ENCODE peak calls at places on chromosome 5, in four cellular contexts. One of them, this sample, is unnamed.

GRCh38 chr5:9370256-9370655 is 175.6 kb downstream of the SEMA5A start:
- DNase-seq in upper lobe of right lung: no peak
- DNase-seq in stimulated activated CD4-positive, alpha-beta T cell treated with anti-CD3 and anti-CD28 coated beads, Interleukin-1b, Interleukin-23, amount 100 ng/mL, for 24 hours: no peak
- DNase-seq in LoVo: no peak
- DNase-seq in this sample: no peak

GRCh38 chr5:82901281-82901888 is 175.8 kb downstream of the TMEM167A start:
- DNase-seq in stimulated activated CD4-positive, alpha-beta T cell treated with anti-CD3 and anti-CD28 coated beads, Interleukin-1b, Interleukin-23, amount 100 ng/mL, for 24 hours: no peak
- DNase-seq in LoVo: no peak
- DNase-seq in upper lobe of right lung: no peak
- DNase-seq in this sample: peak

GRCh38 chr5:31407921-31408714 is 123.8 kb downstream of the DROSHA start:
- DNase-seq in upper lobe of right lung: no peak
- DNase-seq in stimulated activated CD4-positive, alpha-beta T cell treated with anti-CD3 and anti-CD28 coated beads, Interleukin-1b, Interleukin-23, amount 100 ng/mL, for 24 hours: no peak
- DNase-seq in LoVo: no peak
- DNase-seq in this sample: peak

GRCh38 chr5:122164070-122164435 is 34.7 kb downstream of the ZNF474 start:
- DNase-seq in upper lobe of right lung: no peak
- DNase-seq in LoVo: no peak
- DNase-seq in stimulated activated CD4-positive, alpha-beta T cell treated with anti-CD3 and anti-CD28 coated beads, Interleukin-1b, Interleukin-23, amount 100 ng/mL, for 24 hours: no peak
- DNase-seq in this sample: no peak

GRCh38 chr5:150311015-150311692 is 8.4 kb upstream of the ARSI start:
- DNase-seq in upper lobe of right lung: no peak
- DNase-seq in stimulated activated CD4-positive, alpha-beta T cell treated with anti-CD3 and anti-CD28 coated beads, Interleukin-1b, Interleukin-23, amount 100 ng/mL, for 24 hours: no peak
- DNase-seq in LoVo: no peak
- DNase-seq in this sample: no peak

GRCh38 chr5:37554938-37555337 is 175.8 kb downstream of the WDR70 start:
- DNase-seq in upper lobe of right lung: no peak
- DNase-seq in LoVo: no peak
- DNase-seq in stimulated activated CD4-positive, alpha-beta T cell treated with anti-CD3 and anti-CD28 coated beads, Interleukin-1b, Interleukin-23, amount 100 ng/mL, for 24 hours: no peak
- DNase-seq in this sample: peak

GRCh38 chr5:157908459-157908858 is 49.5 kb upstream of the CLINT1 start:
- DNase-seq in LoVo: no peak
- DNase-seq in stimulated activated CD4-positive, alpha-beta T cell treated with anti-CD3 and anti-CD28 coated beads, Interleukin-1b, Interleukin-23, amount 100 ng/mL, for 24 hours: no peak
- DNase-seq in upper lobe of right lung: no peak
- DNase-seq in this sample: no peak

GRCh38 chr5:142841511-142842255 is 71.5 kb downstream of the ARHGAP26 start:
- DNase-seq in LoVo: no peak
- DNase-seq in stimulated activated CD4-positive, alpha-beta T cell treated with anti-CD3 and anti-CD28 coated beads, Interleukin-1b, Interleukin-23, amount 100 ng/mL, for 24 hours: no peak
- DNase-seq in upper lobe of right lung: no peak
- DNase-seq in this sample: peak

GRCh38 chr5:63686938-63687337 is 275.3 kb downstream of the HTR1A start:
- DNase-seq in stimulated activated CD4-positive, alpha-beta T cell treated with anti-CD3 and anti-CD28 coated beads, Interleukin-1b, Interleukin-23, amount 100 ng/mL, for 24 hours: no peak
- DNase-seq in upper lobe of right lung: no peak
- DNase-seq in LoVo: no peak
- DNase-seq in this sample: peak

GRCh38 chr5:39137391-39138181 is 63.4 kb upstream of the RICTOR start:
- DNase-seq in upper lobe of right lung: no peak
- DNase-seq in stimulated activated CD4-positive, alpha-beta T cell treated with anti-CD3 and anti-CD28 coated beads, Interleukin-1b, Interleukin-23, amount 100 ng/mL, for 24 hours: no peak
- DNase-seq in LoVo: no peak
- DNase-seq in this sample: no peak

GRCh38 chr5:35294976-35295375 is 64.7 kb upstream of the PRLR start:
- DNase-seq in upper lobe of right lung: no peak
- DNase-seq in LoVo: no peak
- DNase-seq in stimulated activated CD4-positive, alpha-beta T cell treated with anti-CD3 and anti-CD28 coated beads, Interleukin-1b, Interleukin-23, amount 100 ng/mL, for 24 hours: no peak
- DNase-seq in this sample: peak

GRCh38 chr5:88094403-88094802 is 174.2 kb downstream of the TMEM161B start:
- DNase-seq in LoVo: no peak
- DNase-seq in upper lobe of right lung: no peak
- DNase-seq in stimulated activated CD4-positive, alpha-beta T cell treated with anti-CD3 and anti-CD28 coated beads, Interleukin-1b, Interleukin-23, amount 100 ng/mL, for 24 hours: no peak
- DNase-seq in this sample: no peak

GRCh38 chr5:115419794-115420585 is 123.5 kb upstream of the CCDC112 start:
- DNase-seq in LoVo: peak
- DNase-seq in stimulated activated CD4-positive, alpha-beta T cell treated with anti-CD3 and anti-CD28 coated beads, Interleukin-1b, Interleukin-23, amount 100 ng/mL, for 24 hours: no peak
- DNase-seq in upper lobe of right lung: no peak
- DNase-seq in this sample: peak

GRCh38 chr5:139178948-139179347 is 19.2 kb downstream of the SIL1 start:
- DNase-seq in upper lobe of right lung: no peak
- DNase-seq in LoVo: no peak
- DNase-seq in stimulated activated CD4-positive, alpha-beta T cell treated with anti-CD3 and anti-CD28 coated beads, Interleukin-1b, Interleukin-23, amount 100 ng/mL, for 24 hours: no peak
- DNase-seq in this sample: peak

GRCh38 chr5:84370176-84370575 is 14.5 kb downstream of the EDIL3 start:
- DNase-seq in stimulated activated CD4-positive, alpha-beta T cell treated with anti-CD3 and anti-CD28 coated beads, Interleukin-1b, Interleukin-23, amount 100 ng/mL, for 24 hours: no peak
- DNase-seq in upper lobe of right lung: no peak
- DNase-seq in LoVo: no peak
- DNase-seq in this sample: no peak